ENCODE peak calls at places on chromosome X, in ten cellular contexts. H is neuronal stem cell, C is omental fat pad, G is fibroblast of villous mesenchyme, X is tibial artery, W is posterior vena cava, J is nucleus accumbens, L is iris pigment epithelial cell, O is smooth muscle cell of the brain vasculature, P is DMS 273 treated with DMSO at 0.1 percent for 48 hours. R is an unnamed sample.

GRCh38 chrX:9604908-9605306 is 140.0 kb downstream of the TBL1X start:
- DNase-seq in H (no peak), C (no peak), G (no peak), X (no peak), W (no peak), J (no peak), L (no peak), O (no peak), P (no peak), R (no peak)

GRCh38 chrX:154750301-154751120 is at the start of gene GAB3:
- DNase-seq in H (no peak), C (no peak), G (no peak), X (no peak), W (no peak), J (no peak), L (peak; percentile 34), O (no peak), P (no peak), R (peak; percentile 46)

GRCh38 chrX:1380672-1381233 is 11.2 kb downstream of the SLC25A6 start:
- DNase-seq in H (no peak), C (no peak), G (no peak), X (peak; percentile 61), W (peak; percentile 78), J (no peak), L (no peak), O (no peak), P (no peak), R (no peak)

GRCh38 chrX:24034485-24034884 is 7.5 kb upstream of the KLHL15 start:
- DNase-seq in H (no peak), C (no peak), G (no peak), X (no peak), W (peak; percentile 37), J (no peak), L (no peak), O (no peak), P (peak; percentile 38), R (no peak)

GRCh38 chrX:71533514-71533849 is 578 bp downstream of the OGT start:
- DNase-seq in H (no peak), C (no peak), G (no peak), X (no peak), W (no peak), J (no peak), L (no peak), O (no peak), P (no peak), R (no peak)

GRCh38 chrX:17413228-17413627 is 38.2 kb downstream of the NHS start:
- DNase-seq in H (no peak), C (no peak), G (peak; percentile 82), X (no peak), W (no peak), J (no peak), L (peak; percentile 71), O (no peak), P (no peak), R (no peak)

GRCh38 chrX:116872931-116873330 is 410.2 kb upstream of the CT83 start:
- DNase-seq in H (no peak), C (no peak), G (no peak), X (no peak), W (no peak), J (no peak), L (peak; percentile 47), O (no peak), P (no peak), R (no peak)

GRCh38 chrX:63809158-63809557 is 24.1 kb upstream of the ARHGEF9 start:
- DNase-seq in H (no peak), C (no peak), G (no peak), X (no peak), W (no peak), J (peak; percentile 10), L (no peak), O (no peak), P (no peak), R (no peak)

GRCh38 chrX:68997911-68998310 is 167.3 kb downstream of the PJA1 start:
- DNase-seq in H (no peak), C (no peak), G (peak; percentile 46), X (peak; percentile 75), W (no peak), J (no peak), L (peak; percentile 57), O (no peak), P (no peak), R (no peak)

GRCh38 chrX:97363843-97364242 is 480.1 kb downstream of the RPA4 start:
- DNase-seq in H (no peak), C (no peak), G (no peak), X (no peak), W (no peak), J (no peak), L (no peak), O (no peak), P (no peak), R (no peak)

GRCh38 chrX:153816821-153817220 is 13.5 kb downstream of the PDZD4 start:
- DNase-seq in H (no peak), C (no peak), G (no peak), X (no peak), W (no peak), J (no peak), L (no peak), O (no peak), P (no peak), R (peak; percentile 43)

GRCh38 chrX:22577181-22577580 is 304.5 kb downstream of the CBLL2 start:
- DNase-seq in H (no peak), C (no peak), G (peak; percentile 1), X (no peak), W (no peak), J (no peak), L (peak; percentile 63), O (peak; percentile 21), P (no peak), R (no peak)

GRCh38 chrX:2561461-2561860 is 60.7 kb upstream of the DHRSX start:
- DNase-seq in H (no peak), C (no peak), G (no peak), X (no peak), W (no peak), J (no peak), L (no peak), O (no peak), P (no peak), R (no peak)

GRCh38 chrX:7170903-7171302 is 22.9 kb upstream of the PUDP start:
- DNase-seq in H (no peak), C (peak; percentile 20), G (peak; percentile 40), X (no peak), W (no peak), J (no peak), L (peak; percentile 37), O (no peak), P (no peak), R (peak; percentile 16)

GRCh38 chrX:69028006-69028760 is 137.1 kb downstream of the PJA1 start:
- DNase-seq in H (no peak), C (peak; percentile 13), G (no peak), X (no peak), W (no peak), J (no peak), L (no peak), O (no peak), P (no peak), R (no peak)

GRCh38 chrX:54357414-54358377 is at the start of gene WNK3:
- DNase-seq in H (peak; percentile 82), C (peak; percentile 27), G (peak; percentile 49), X (peak; percentile 86), W (peak; percentile 90), J (peak; percentile 67), L (peak; percentile 72), O (peak; percentile 32), P (peak; percentile 56), R (peak; percentile 9)

GRCh38 chrX:154654925-154655324 is 1.5 kb upstream of the CTAG2 start:
- DNase-seq in H (no peak), C (no peak), G (no peak), X (no peak), W (peak; percentile 58), J (no peak), L (no peak), O (no peak), P (no peak), R (no peak)

GRCh38 chrX:18895157-18895952 is 88.6 kb downstream of the PHKA2 start:
- DNase-seq in H (no peak), C (no peak), G (no peak), X (peak; percentile 90), W (no peak), J (no peak), L (peak; percentile 34), O (no peak), P (no peak), R (no peak)

GRCh38 chrX:69095260-69095659 is 70.0 kb downstream of the PJA1 start:
- DNase-seq in H (no peak), C (no peak), G (no peak), X (no peak), W (no peak), J (no peak), L (no peak), O (no peak), P (no peak), R (no peak)

GRCh38 chrX:115089419-115089818 is 72.0 kb upstream of the IL13RA2 start:
- DNase-seq in H (no peak), C (no peak), G (no peak), X (no peak), W (no peak), J (no peak), L (no peak), O (no peak), P (no peak), R (no peak)

GRCh38 chrX:38018734-38019410 is 12.5 kb downstream of the SYTL5 start:
- DNase-seq in H (no peak), C (no peak), G (no peak), X (no peak), W (no peak), J (no peak), L (no peak), O (peak; percentile 36), P (no peak), R (no peak)

GRCh38 chrX:3393168-3393567 is 46.7 kb upstream of the MXRA5 start:
- DNase-seq in H (no peak), C (no peak), G (peak; percentile 34), X (no peak), W (no peak), J (no peak), L (no peak), O (no peak), P (no peak), R (no peak)